ENCODE peak calls at places on chromosomes 12 and 14, in six cellular contexts. T is effector memory CD4-positive, alpha-beta T cell; X is HepG2; M is Peyer's patch; Q is stomach; S is tibial artery. I is an unnamed sample.

GRCh38 chr14:51750542-51750941 is 98.8 kb downstream of the FRMD6 start:
- DNase-seq in T (no peak), S (no peak), Q (no peak), M (no peak), X (peak; percentile 25), I (no peak)

GRCh38 chr12:66916189-66916588 is 237.3 kb upstream of the GRIP1 start:
- DNase-seq in X (no peak), T (no peak), Q (no peak), S (no peak), M (no peak), I (no peak)

GRCh38 chr12:107404981-107405380 is 280.6 kb upstream of the PWP1 start:
- DNase-seq in M (no peak), X (peak; percentile 66), T (no peak), S (no peak), Q (no peak), I (peak; percentile 15)

GRCh38 chr12:93127107-93127560 is 198.0 kb upstream of the EEA1 start:
- DNase-seq in M (no peak), Q (no peak), T (no peak), X (no peak), S (peak; percentile 48), I (no peak)

GRCh38 chr14:73712540-73713141 is 1.5 kb downstream of the PNMA1 start:
- DNase-seq in X (no peak), Q (no peak), T (no peak), S (no peak), M (no peak), I (peak; percentile 50)

GRCh38 chr12:49698619-49699545 is 8.3 kb downstream of the FMNL3 start:
- DNase-seq in S (peak; percentile 24), X (no peak), M (no peak), Q (no peak), T (no peak), I (peak; percentile 50)

GRCh38 chr14:94312481-94313246 is 10.5 kb downstream of the SERPINA6 start:
- DNase-seq in M (no peak), S (no peak), Q (no peak), X (no peak), T (no peak), I (no peak)

GRCh38 chr12:49232940-49233841 is 31.7 kb upstream of the TUBA1C start:
- DNase-seq in Q (peak; percentile 37), T (no peak), S (peak; percentile 40), X (peak; percentile 30), M (peak; percentile 50), I (peak; percentile 65)

GRCh38 chr14:87229131-87229530 is 763.9 kb downstream of the GALC start:
- DNase-seq in Q (no peak), T (no peak), M (no peak), S (no peak), X (no peak), I (no peak)

GRCh38 chr12:42935756-42936155 is 346.2 kb upstream of the PRICKLE1 start:
- DNase-seq in S (no peak), T (no peak), Q (no peak), X (no peak), M (no peak), I (no peak)

GRCh38 chr12:110575326-110575725 is 7.8 kb downstream of the PPTC7 start:
- DNase-seq in T (no peak), M (no peak), S (no peak), X (peak; percentile 97), Q (no peak), I (peak; percentile 46)

GRCh38 chr12:24066865-24067264 is 117.4 kb upstream of the SOX5 start:
- DNase-seq in X (no peak), S (peak; percentile 23), Q (no peak), T (no peak), M (no peak), I (no peak)

GRCh38 chr14:103748539-103748867 is 32.9 kb downstream of the ZFYVE21 start:
- DNase-seq in X (no peak), S (no peak), Q (peak; percentile 26), T (no peak), M (no peak), I (no peak)

GRCh38 chr12:29616664-29617409 is 119.4 kb upstream of the OVCH1 start:
- DNase-seq in M (no peak), X (no peak), S (no peak), T (no peak), Q (no peak), I (peak; percentile 62)

GRCh38 chr12:101695698-101696097 is 1.7 kb upstream of the CHPT1 start:
- DNase-seq in S (no peak), X (peak; percentile 61), Q (no peak), M (no peak), T (no peak), I (no peak)

GRCh38 chr12:128069359-128069997 is 197.5 kb upstream of the TMEM132C start:
- DNase-seq in Q (no peak), M (peak; percentile 58), T (no peak), X (peak; percentile 30), S (no peak), I (peak; percentile 79)

GRCh38 chr14:23349156-23349845 is 3.4 kb downstream of the SLC22A17 start:
- DNase-seq in X (no peak), Q (no peak), T (no peak), M (no peak), S (no peak), I (no peak)

GRCh38 chr14:92704036-92704804 is 44.2 kb downstream of the LGMN start:
- DNase-seq in M (no peak), S (peak; percentile 60), Q (peak; percentile 31), X (no peak), T (no peak), I (no peak)

GRCh38 chr12:9064815-9065606 is 50.7 kb downstream of the A2M start:
- DNase-seq in X (peak; percentile 77), S (peak; percentile 63), Q (peak; percentile 93), M (peak; percentile 92), T (no peak), I (peak; percentile 45)

GRCh38 chr14:95034806-95035205 is 122.5 kb downstream of the DICER1 start:
- DNase-seq in T (no peak), Q (no peak), S (no peak), X (no peak), M (peak; percentile 6), I (no peak)

GRCh38 chr12:12882288-12882687 is 9.1 kb upstream of the GPRC5A start:
- DNase-seq in M (no peak), S (no peak), T (no peak), X (no peak), Q (no peak), I (no peak)

GRCh38 chr14:88323086-88323519 is at the start of gene KCNK10:
- DNase-seq in S (no peak), X (no peak), M (no peak), T (no peak), Q (no peak), I (no peak)

GRCh38 chr12:87670448-87670847 is 358.8 kb downstream of the C12orf50 start:
- DNase-seq in T (no peak), M (no peak), Q (no peak), S (no peak), X (no peak), I (no peak)

GRCh38 chr12:1610072-1610643 is 15.8 kb upstream of the FBXL14 start:
- DNase-seq in M (no peak), T (no peak), S (no peak), Q (no peak), X (no peak), I (no peak)

GRCh38 chr12:1608783-1609119 is 14.4 kb upstream of the FBXL14 start:
- DNase-seq in Q (no peak), X (no peak), S (no peak), T (no peak), M (no peak), I (no peak)

GRCh38 chr12:1606021-1606622 is 11.7 kb upstream of the FBXL14 start:
- DNase-seq in M (peak; percentile 87), Q (peak; percentile 96), S (peak; percentile 92), X (peak; percentile 79), T (peak; percentile 36), I (peak; percentile 59)

GRCh38 chr12:1605129-1606020 is 11.0 kb upstream of the FBXL14 start:
- DNase-seq in M (peak; percentile 79), T (peak; percentile 25), S (peak; percentile 71), X (peak; percentile 70), Q (peak; percentile 73), I (peak; percentile 95)

DNA sequence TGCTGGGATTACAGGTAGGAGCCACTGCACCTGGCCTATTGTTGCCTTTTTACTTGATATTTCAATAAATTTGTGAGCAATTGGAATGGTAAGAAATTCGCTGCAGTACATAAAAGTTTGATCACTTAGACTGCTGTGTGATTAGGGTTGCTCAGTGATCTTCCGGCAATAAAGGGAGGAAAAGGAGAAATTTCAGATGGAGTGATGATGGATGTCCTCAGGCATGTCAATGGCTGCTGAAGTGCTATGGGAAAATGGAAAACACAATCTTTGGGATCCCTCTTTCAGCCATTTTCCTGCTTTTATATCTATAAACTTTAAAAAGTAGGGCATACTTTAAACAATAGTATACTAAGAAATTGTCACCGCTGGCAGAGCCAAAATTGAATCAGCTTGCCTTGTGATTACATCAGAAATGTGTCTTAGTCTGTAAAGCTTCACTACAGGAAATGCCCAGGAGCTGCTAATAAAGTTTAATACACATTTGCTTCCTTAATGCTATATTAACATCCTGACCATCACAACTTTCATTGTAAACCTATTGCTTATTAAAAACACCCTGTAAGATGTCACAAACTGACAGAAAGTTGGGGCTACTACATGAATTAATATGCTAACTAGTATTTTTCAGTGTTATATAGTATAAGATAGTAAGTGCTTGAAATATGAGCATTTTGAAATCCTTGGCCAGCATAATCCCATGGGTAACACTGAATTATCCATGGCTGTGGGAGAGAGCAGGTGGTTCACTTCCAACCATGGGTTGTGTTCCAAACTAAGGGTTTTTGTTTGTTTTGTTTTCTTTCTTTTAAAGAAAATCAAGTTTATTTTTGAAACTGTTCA is 13.8 kb upstream of the FBXL14 start:
- DNase-seq in Q (no peak), S (no peak), T (no peak), X (no peak), M (no peak), I (peak; percentile 50)
- H3K4me1 ChIP-seq in Q (peaks cover 66% of the 10 kb centered on the region), S (peaks cover 23% of the 10 kb centered on the region), T (peaks cover 5% of the 10 kb centered on the region), X (peaks cover 73% of the 10 kb centered on the region), M (no peaks in the 10 kb centered on the region), I (peaks cover 52% of the 10 kb centered on the region)

GRCh38 chr12:109482491-109482890 is 5.1 kb downstream of the UBE3B start:
- DNase-seq in S (no peak), T (no peak), Q (no peak), M (no peak), X (no peak), I (no peak)
- H3K4me1 ChIP-seq in S (peaks cover 21% of the 10 kb centered on the region), T (peaks cover 9% of the 10 kb centered on the region), Q (peaks cover 23% of the 10 kb centered on the region), M (no peaks in the 10 kb centered on the region), X (peaks cover 25% of the 10 kb centered on the region), I (peaks cover 10% of the 10 kb centered on the region)

GRCh38 chr12:62267490-62267889 is 7.3 kb downstream of the USP15 start:
- DNase-seq in S (no peak), M (no peak), X (no peak), Q (no peak), T (no peak), I (no peak)
- H3K4me1 ChIP-seq in S (peaks cover 96% of the 10 kb centered on the region), M (no peaks in the 10 kb centered on the region), X (peaks cover 20% of the 10 kb centered on the region), Q (peaks cover 90% of the 10 kb centered on the region), T (peaks cover 34% of the 10 kb centered on the region), I (peaks cover 54% of the 10 kb centered on the region)

DNA sequence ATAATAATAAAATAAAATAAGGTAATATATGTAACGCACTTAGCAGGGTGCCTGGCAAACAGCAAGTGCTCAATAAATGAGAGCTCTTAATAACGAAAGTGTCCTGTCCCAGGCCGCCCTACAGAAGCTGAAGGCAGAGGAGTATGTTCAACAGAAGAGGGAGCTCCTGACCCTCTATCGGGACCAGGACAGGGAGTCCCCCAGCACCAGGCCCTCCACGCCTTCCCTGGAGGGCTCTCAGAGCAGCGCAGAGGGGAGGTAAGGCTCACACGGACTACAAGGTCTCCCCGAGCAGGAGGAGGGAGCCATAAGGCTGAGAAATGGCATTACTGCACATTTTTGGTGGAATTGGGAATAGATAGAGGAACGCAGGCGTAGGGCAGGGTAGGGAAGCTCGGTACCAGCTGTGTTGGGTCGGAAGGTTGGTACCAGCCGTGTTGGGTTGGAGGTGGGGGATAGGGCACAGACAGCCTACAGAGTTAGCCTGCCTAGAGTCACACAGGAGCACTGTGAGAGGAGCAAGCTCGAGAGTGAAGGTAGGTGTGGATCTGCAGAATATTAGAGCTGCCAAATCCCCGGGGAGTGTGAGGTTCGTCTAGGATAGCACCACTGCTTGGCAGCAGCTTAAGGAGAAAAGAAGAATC is 15.4 kb downstream of the TNFRSF1A start:
- DNase-seq in T (no peak), S (no peak), M (peak; percentile 61), X (peak; percentile 65), Q (peak; percentile 46), I (no peak)
- H3K4me1 ChIP-seq in T (peaks cover 22% of the 10 kb centered on the region), S (peaks cover 76% of the 10 kb centered on the region), M (no peaks in the 10 kb centered on the region), X (peaks cover 41% of the 10 kb centered on the region), Q (peaks cover 97% of the 10 kb centered on the region), I (peaks cover 73% of the 10 kb centered on the region)